ENCODE peak calls at places on chromosomes 4 and X, in ten cellular contexts. A is spleen, M is psoas muscle, W is heart left ventricle, D is cardiac muscle cell, J is AG04450, C is lower lobe of right lung, P is cardiac fibroblast, T is neural crest cell, S is fibroblast of pulmonary artery. Z is an unnamed sample.

GRCh38 chr4:106909776-106910175 is 126.3 kb downstream of the DKK2 start:
- DNase-seq in A (no peak), S (no peak), M (no peak), D (no peak), J (no peak), P (no peak), W (no peak), C (no peak), T (no peak), Z (no peak)

GRCh38 chr4:123043793-123044425 is 121.5 kb upstream of the NUDT6 start:
- DNase-seq in J (no peak), T (no peak), P (no peak), D (no peak), M (no peak), W (no peak), A (no peak), S (no peak), C (no peak), Z (no peak)

GRCh38 chr4:60683357-60683756 is 516.8 kb upstream of the ADGRL3 start:
- DNase-seq in W (no peak), A (no peak), T (no peak), P (peak; percentile 94), C (no peak), J (peak; percentile 52), M (no peak), S (peak; percentile 43), D (peak; percentile 20), Z (no peak)

GRCh38 chr4:95548738-95549245 is at the start of gene UNC5C:
- DNase-seq in D (peak; percentile 90), S (peak; percentile 85), C (peak; percentile 56), J (no peak), T (peak; percentile 44), A (peak; percentile 83), W (peak; percentile 83), M (peak; percentile 60), P (peak; percentile 90), Z (no peak)

GRCh38 chr4:134216436-134216835 is 14.8 kb upstream of the PABPC4L start:
- DNase-seq in S (peak; percentile 37), J (no peak), A (no peak), P (no peak), T (no peak), M (no peak), C (no peak), D (peak; percentile 46), W (no peak), Z (no peak)

GRCh38 chr4:107740950-107741701 is 21.1 kb upstream of the PAPSS1 start:
- DNase-seq in C (no peak), W (peak; percentile 33), D (peak; percentile 93), S (peak; percentile 88), M (peak; percentile 49), T (no peak), A (no peak), P (peak; percentile 60), J (peak; percentile 24), Z (no peak)

GRCh38 chr4:139606600-139607301 is 50.7 kb upstream of the SETD7 start:
- DNase-seq in S (peak; percentile 59), T (no peak), W (peak; percentile 10), D (peak; percentile 49), P (peak; percentile 84), J (no peak), A (no peak), M (no peak), C (no peak), Z (no peak)

GRCh38 chr4:68319040-68319439 is 30.9 kb downstream of the YTHDC1 start:
- DNase-seq in C (no peak), A (no peak), S (no peak), M (no peak), P (no peak), D (no peak), W (no peak), J (no peak), T (no peak), Z (no peak)

GRCh38 chrX:69140837-69141236 is 24.4 kb downstream of the PJA1 start:
- DNase-seq in P (no peak), J (no peak), S (no peak), C (no peak), W (no peak), A (peak; percentile 24), T (no peak), D (no peak), M (no peak), Z (no peak)

GRCh38 chrX:43693602-43694406 is 37.7 kb downstream of the MAOA start:
- DNase-seq in P (peak; percentile 13), J (no peak), W (no peak), A (no peak), T (no peak), C (peak; percentile 48), D (no peak), M (no peak), S (no peak), Z (no peak)

GRCh38 chrX:49171752-49172279 is at the start of gene PLP2:
- DNase-seq in S (peak; percentile 25), A (peak; percentile 90), W (no peak), M (peak; percentile 62), T (no peak), P (peak; percentile 53), J (no peak), C (peak; percentile 64), D (peak; percentile 35), Z (peak; percentile 50)

GRCh38 chrX:44415639-44416386 is 72.3 kb upstream of the EFHC2 start:
- DNase-seq in S (no peak), A (no peak), P (no peak), T (no peak), W (no peak), M (no peak), D (no peak), J (no peak), C (no peak), Z (no peak)

DNA sequence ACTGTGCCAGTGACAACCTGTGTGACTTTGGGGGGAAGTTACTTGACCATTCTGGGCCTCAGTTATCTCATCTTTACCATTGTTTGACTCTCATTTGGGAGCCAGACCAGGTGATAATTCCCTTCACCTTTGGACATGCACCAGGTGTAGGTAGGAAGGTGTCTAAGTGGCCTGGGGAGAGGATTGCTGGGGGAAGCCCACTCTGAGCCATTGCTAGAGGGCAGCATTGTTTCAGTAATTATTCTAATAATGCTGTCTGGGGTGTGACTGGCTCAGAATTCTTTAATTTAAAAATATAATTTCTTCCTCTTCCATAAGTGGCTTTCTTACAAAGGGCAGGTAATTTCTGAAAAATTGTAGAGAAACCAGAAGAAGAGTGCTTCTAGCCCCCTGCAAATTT is 104.3 kb downstream of the RTL9 start:
- DNase-seq in J (no peak), A (no peak), T (no peak), M (no peak), P (no peak), W (no peak), D (no peak), C (no peak), S (no peak), Z (no peak)
- TF ChIP-seq CTCF in J (no peak), A (no peak), T (no peak), M (no peak), P (no peak), W (no peak), D (no peak), C (no peak), S (no peak), Z (no peak)

GRCh38 chrX:91414710-91415109 is 19.9 kb upstream of the PABPC5 start:
- DNase-seq in A (no peak), T (no peak), S (no peak), D (no peak), M (no peak), C (no peak), P (peak; percentile 9), J (no peak), W (no peak), Z (no peak)
- TF ChIP-seq CTCF in A (peak; percentile 35), T (peak; percentile 74), S (peak; percentile 17), D (no peak), M (peak; percentile 35), C (peak; percentile 30), P (peak; percentile 28), J (no peak), W (peak; percentile 41), Z (no peak)

GRCh38 chr4:35934370-35934981 is 309.8 kb downstream of the ARAP2 start:
- DNase-seq in D (peak; percentile 35), P (peak; percentile 48), S (peak; percentile 44), C (no peak), J (no peak), W (no peak), M (no peak), T (no peak), A (no peak), Z (no peak)
- TF ChIP-seq CTCF in D (peak; percentile 42), P (peak; percentile 36), S (peak; percentile 53), C (peak; percentile 56), J (peak; percentile 45), W (peak; percentile 47), M (peak; percentile 50), T (peak; percentile 84), A (peak; percentile 37), Z (peak; percentile 63)

DNA sequence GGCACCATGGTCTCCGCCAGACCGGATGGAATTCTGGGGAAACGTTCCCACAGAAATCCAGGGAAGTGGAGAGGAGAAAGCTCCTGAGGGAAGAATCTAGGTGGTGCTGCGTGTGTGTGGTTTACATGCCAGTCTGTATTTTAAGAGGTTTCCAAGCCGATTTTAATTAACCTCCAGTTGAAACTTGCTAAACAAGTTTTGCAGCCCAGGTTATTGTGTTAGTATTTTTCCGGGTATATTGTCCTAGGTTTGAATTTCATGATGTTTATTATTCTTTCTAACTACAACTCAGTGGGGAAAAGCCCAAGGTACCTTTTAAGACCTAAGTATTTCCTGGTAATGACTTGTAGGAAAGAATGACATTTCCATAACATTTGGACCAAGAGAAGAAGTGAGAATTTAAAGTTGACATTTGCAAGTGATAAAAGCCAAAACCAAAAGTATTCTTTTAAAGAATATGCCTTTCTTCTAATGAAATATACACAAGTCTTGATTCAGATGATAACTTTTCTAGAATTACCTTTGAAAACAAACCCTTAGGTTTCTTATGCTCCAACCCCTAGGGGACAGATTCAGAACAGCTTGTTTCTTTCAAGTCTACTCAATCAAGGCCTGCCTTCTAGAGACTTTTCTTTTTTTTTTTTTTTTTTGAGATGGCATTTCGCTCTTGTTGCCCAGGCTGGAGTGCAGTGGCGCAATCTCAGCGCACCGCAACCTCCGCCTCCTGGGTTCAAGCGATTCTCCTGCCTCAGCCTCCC is 14.6 kb downstream of the SAT1 start:
- DNase-seq in J (no peak), P (no peak), M (no peak), A (no peak), D (no peak), S (no peak), W (no peak), T (no peak), C (no peak), Z (no peak)
- TF ChIP-seq CTCF in J (no peak), P (no peak), M (no peak), A (no peak), D (no peak), S (no peak), W (peak; percentile 7), T (peak; percentile 54), C (no peak), Z (no peak)

DNA sequence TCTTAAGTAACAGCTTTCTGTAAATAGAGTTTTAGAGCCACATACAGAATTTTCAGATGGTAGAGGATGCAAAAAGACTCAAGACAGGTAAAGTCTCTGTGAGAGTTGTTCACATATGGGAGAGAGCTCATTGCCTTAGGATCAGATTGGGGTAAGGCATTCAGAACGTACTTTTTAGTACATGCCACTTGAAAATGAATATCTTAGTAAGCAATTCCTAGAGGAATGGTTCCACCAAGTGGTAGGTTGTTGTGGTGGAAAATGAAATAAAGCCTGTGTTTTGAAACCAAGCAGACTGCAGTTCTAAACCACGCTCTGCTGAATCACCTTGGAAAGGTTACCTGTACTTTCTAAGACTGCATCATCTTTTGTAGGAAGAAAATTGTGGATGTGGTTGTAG is 547.0 kb upstream of the LCORL start:
- DNase-seq in D (peak; percentile 1), T (no peak), W (no peak), A (no peak), C (no peak), S (no peak), J (no peak), M (no peak), P (peak; percentile 1), Z (no peak)
- TF ChIP-seq CTCF in D (no peak), T (peak; percentile 59), W (no peak), A (no peak), C (peak; percentile 11), S (no peak), J (no peak), M (no peak), P (no peak), Z (no peak)